ENCODE peak calls at places on chromosome 16, in seven cellular contexts. One of them, this sample, is unnamed.

GRCh38 chr16:53817117-53817516 is 113.2 kb downstream of the FTO start:
- DNase-seq in IMR-90: peak
- DNase-seq in astrocyte: peak
- DNase-seq in fibroblast of lung: peak
- DNase-seq in GM12878: no peak
- DNase-seq in endothelial cell of umbilical vein: peak
- DNase-seq in PC-3: peak
- DNase-seq in this sample: peak

GRCh38 chr16:78249056-78249455 is 149.6 kb downstream of the WWOX start:
- DNase-seq in GM12878: no peak
- DNase-seq in endothelial cell of umbilical vein: no peak
- DNase-seq in PC-3: no peak
- DNase-seq in astrocyte: no peak
- DNase-seq in IMR-90: no peak
- DNase-seq in fibroblast of lung: no peak
- DNase-seq in this sample: no peak

GRCh38 chr16:54462151-54462651 is 175.6 kb upstream of the IRX3 start:
- DNase-seq in fibroblast of lung: no peak
- DNase-seq in endothelial cell of umbilical vein: no peak
- DNase-seq in astrocyte: peak
- DNase-seq in GM12878: no peak
- DNase-seq in PC-3: no peak
- DNase-seq in IMR-90: no peak
- DNase-seq in this sample: peak

GRCh38 chr16:20799599-20799998 is 6.7 kb downstream of the ERI2 start:
- DNase-seq in IMR-90: peak
- DNase-seq in GM12878: no peak
- DNase-seq in endothelial cell of umbilical vein: peak
- DNase-seq in fibroblast of lung: peak
- DNase-seq in astrocyte: peak
- DNase-seq in PC-3: peak
- DNase-seq in this sample: no peak

GRCh38 chr16:72138064-72138572 is 33.8 kb downstream of the PMFBP1 start:
- DNase-seq in IMR-90: no peak
- DNase-seq in GM12878: no peak
- DNase-seq in fibroblast of lung: no peak
- DNase-seq in astrocyte: no peak
- DNase-seq in PC-3: no peak
- DNase-seq in endothelial cell of umbilical vein: no peak
- DNase-seq in this sample: no peak

GRCh38 chr16:69176033-69176780 is 10.8 kb upstream of the SNTB2 start:
- DNase-seq in IMR-90: peak
- DNase-seq in fibroblast of lung: peak
- DNase-seq in PC-3: no peak
- DNase-seq in astrocyte: peak
- DNase-seq in endothelial cell of umbilical vein: peak
- DNase-seq in GM12878: no peak
- DNase-seq in this sample: peak

GRCh38 chr16:9090101-9090959 is 1.1 kb upstream of the HAPSTR1 start:
- DNase-seq in GM12878: no peak
- DNase-seq in IMR-90: no peak
- DNase-seq in astrocyte: no peak
- DNase-seq in fibroblast of lung: no peak
- DNase-seq in PC-3: peak
- DNase-seq in endothelial cell of umbilical vein: peak
- DNase-seq in this sample: no peak

GRCh38 chr16:80948886-80949502 is 57.7 kb downstream of the CMC2 start:
- DNase-seq in PC-3: peak
- DNase-seq in astrocyte: no peak
- DNase-seq in IMR-90: peak
- DNase-seq in fibroblast of lung: peak
- DNase-seq in GM12878: no peak
- DNase-seq in endothelial cell of umbilical vein: peak
- DNase-seq in this sample: no peak

GRCh38 chr16:53600076-53600475 is 97.1 kb upstream of the AKTIP start:
- DNase-seq in IMR-90: peak
- DNase-seq in fibroblast of lung: no peak
- DNase-seq in endothelial cell of umbilical vein: no peak
- DNase-seq in astrocyte: no peak
- DNase-seq in PC-3: no peak
- DNase-seq in GM12878: no peak
- DNase-seq in this sample: no peak

GRCh38 chr16:30697264-30698138 is 1.5 kb upstream of the SRCAP start:
- DNase-seq in endothelial cell of umbilical vein: no peak
- DNase-seq in fibroblast of lung: no peak
- DNase-seq in astrocyte: peak
- DNase-seq in IMR-90: peak
- DNase-seq in GM12878: no peak
- DNase-seq in PC-3: peak
- DNase-seq in this sample: no peak

GRCh38 chr16:10036951-10037350 is 145.3 kb downstream of the GRIN2A start:
- DNase-seq in GM12878: no peak
- DNase-seq in astrocyte: no peak
- DNase-seq in endothelial cell of umbilical vein: no peak
- DNase-seq in PC-3: no peak
- DNase-seq in fibroblast of lung: no peak
- DNase-seq in IMR-90: no peak
- DNase-seq in this sample: no peak

GRCh38 chr16:50719401-50720337 is 22.2 kb upstream of the CYLD start:
- DNase-seq in astrocyte: no peak
- DNase-seq in IMR-90: no peak
- DNase-seq in PC-3: no peak
- DNase-seq in fibroblast of lung: no peak
- DNase-seq in GM12878: no peak
- DNase-seq in endothelial cell of umbilical vein: no peak
- DNase-seq in this sample: peak

GRCh38 chr16:52805559-52806168 is 247.0 kb downstream of the CHD9NB start:
- DNase-seq in PC-3: no peak
- DNase-seq in astrocyte: no peak
- DNase-seq in endothelial cell of umbilical vein: no peak
- DNase-seq in IMR-90: no peak
- DNase-seq in GM12878: no peak
- DNase-seq in fibroblast of lung: no peak
- DNase-seq in this sample: no peak

GRCh38 chr16:55655709-55656694 is at the start of gene SLC6A2:
- DNase-seq in PC-3: no peak
- DNase-seq in endothelial cell of umbilical vein: no peak
- DNase-seq in IMR-90: no peak
- DNase-seq in astrocyte: no peak
- DNase-seq in GM12878: no peak
- DNase-seq in fibroblast of lung: no peak
- DNase-seq in this sample: peak

GRCh38 chr16:6956511-6956910 is 376.1 kb upstream of the RBFOX1 start:
- DNase-seq in GM12878: no peak
- DNase-seq in PC-3: no peak
- DNase-seq in endothelial cell of umbilical vein: no peak
- DNase-seq in IMR-90: no peak
- DNase-seq in fibroblast of lung: no peak
- DNase-seq in astrocyte: no peak
- DNase-seq in this sample: no peak

GRCh38 chr16:54630284-54630967 is 300.2 kb upstream of the IRX5 start:
- DNase-seq in IMR-90: no peak
- DNase-seq in PC-3: no peak
- DNase-seq in astrocyte: peak
- DNase-seq in fibroblast of lung: peak
- DNase-seq in endothelial cell of umbilical vein: no peak
- DNase-seq in GM12878: no peak
- DNase-seq in this sample: peak

GRCh38 chr16:78535098-78535497 is 435.6 kb downstream of the WWOX start:
- DNase-seq in endothelial cell of umbilical vein: no peak
- DNase-seq in PC-3: no peak
- DNase-seq in astrocyte: no peak
- DNase-seq in IMR-90: no peak
- DNase-seq in fibroblast of lung: no peak
- DNase-seq in GM12878: no peak
- DNase-seq in this sample: no peak

GRCh38 chr16:58010886-58011285 is 9.7 kb downstream of the USB1 start:
- DNase-seq in GM12878: no peak
- DNase-seq in astrocyte: no peak
- DNase-seq in endothelial cell of umbilical vein: no peak
- DNase-seq in IMR-90: no peak
- DNase-seq in fibroblast of lung: no peak
- DNase-seq in PC-3: no peak
- DNase-seq in this sample: no peak

GRCh38 chr16:50188619-50189136 is 35.6 kb downstream of the TENT4B start:
- DNase-seq in GM12878: no peak
- DNase-seq in fibroblast of lung: no peak
- DNase-seq in astrocyte: no peak
- DNase-seq in PC-3: peak
- DNase-seq in endothelial cell of umbilical vein: no peak
- DNase-seq in IMR-90: no peak
- DNase-seq in this sample: no peak

GRCh38 chr16:49456763-49457162 is 83.2 kb downstream of the C16orf78 start:
- DNase-seq in astrocyte: no peak
- DNase-seq in endothelial cell of umbilical vein: no peak
- DNase-seq in IMR-90: no peak
- DNase-seq in fibroblast of lung: no peak
- DNase-seq in PC-3: no peak
- DNase-seq in GM12878: no peak
- DNase-seq in this sample: no peak

GRCh38 chr16:31354394-31355291 is at the start of gene ITGAX:
- DNase-seq in astrocyte: no peak
- DNase-seq in IMR-90: peak
- DNase-seq in PC-3: peak
- DNase-seq in fibroblast of lung: peak
- DNase-seq in GM12878: peak
- DNase-seq in endothelial cell of umbilical vein: peak
- DNase-seq in this sample: peak

GRCh38 chr16:17529982-17530760 is 59.4 kb upstream of the XYLT1 start:
- DNase-seq in PC-3: no peak
- DNase-seq in endothelial cell of umbilical vein: no peak
- DNase-seq in fibroblast of lung: no peak
- DNase-seq in IMR-90: no peak
- DNase-seq in GM12878: peak
- DNase-seq in astrocyte: no peak
- DNase-seq in this sample: no peak

GRCh38 chr16:12063004-12063395 is 86.5 kb downstream of the SNX29 start:
- DNase-seq in GM12878: no peak
- DNase-seq in fibroblast of lung: no peak
- DNase-seq in IMR-90: no peak
- DNase-seq in PC-3: no peak
- DNase-seq in astrocyte: no peak
- DNase-seq in endothelial cell of umbilical vein: no peak
- DNase-seq in this sample: no peak

GRCh38 chr16:81831722-81832126 is 52.6 kb downstream of the PLCG2 start:
- DNase-seq in IMR-90: no peak
- DNase-seq in fibroblast of lung: no peak
- DNase-seq in PC-3: no peak
- DNase-seq in endothelial cell of umbilical vein: no peak
- DNase-seq in astrocyte: peak
- DNase-seq in GM12878: peak
- DNase-seq in this sample: no peak

GRCh38 chr16:55000595-55000994 is 69.9 kb downstream of the IRX5 start:
- DNase-seq in fibroblast of lung: no peak
- DNase-seq in endothelial cell of umbilical vein: no peak
- DNase-seq in astrocyte: peak
- DNase-seq in IMR-90: no peak
- DNase-seq in PC-3: no peak
- DNase-seq in GM12878: no peak
- DNase-seq in this sample: peak

DNA sequence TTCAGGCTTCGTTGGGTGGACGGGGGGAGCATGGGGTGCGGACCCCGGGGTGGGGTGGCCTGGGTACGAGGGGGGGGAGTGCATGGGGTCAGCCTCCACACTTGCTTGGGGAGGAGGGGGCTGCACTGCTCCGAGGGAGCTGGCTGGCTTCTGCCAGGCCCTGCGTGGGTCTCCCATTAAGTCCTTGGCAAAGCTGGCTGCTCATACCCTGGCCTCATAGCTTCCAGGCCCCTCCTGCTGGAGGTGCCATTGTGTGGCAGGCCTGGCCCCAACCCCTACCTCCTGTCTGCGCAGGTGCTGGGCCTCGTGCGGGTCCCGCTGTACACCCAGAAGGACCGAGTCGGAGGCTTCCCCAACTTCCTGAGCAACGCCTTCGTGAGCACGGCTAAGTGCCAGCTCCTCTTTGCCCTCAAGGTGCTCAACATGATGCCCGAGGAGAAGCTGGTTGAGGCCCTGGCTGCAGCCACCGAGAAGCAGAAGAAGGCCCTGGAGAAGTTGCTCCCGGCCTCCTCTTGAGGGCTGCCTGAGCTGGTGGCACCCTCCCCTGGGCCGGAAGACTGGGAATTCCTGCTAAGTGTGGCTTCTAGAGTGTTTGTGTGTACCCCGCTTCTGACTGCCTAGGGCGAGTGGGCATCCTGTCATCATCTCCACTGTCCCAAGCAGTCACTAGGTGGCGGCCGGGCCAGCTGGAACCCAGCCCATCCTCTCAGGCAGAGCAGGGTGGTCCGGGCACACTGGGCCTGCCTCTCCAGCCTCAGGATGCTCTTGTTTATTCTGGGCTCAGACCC is 1.5 kb downstream of the NUDT16L1 start:
- DNase-seq in GM12878: no peak
- DNase-seq in endothelial cell of umbilical vein: no peak
- DNase-seq in PC-3: no peak
- DNase-seq in astrocyte: no peak
- DNase-seq in IMR-90: no peak
- DNase-seq in fibroblast of lung: no peak
- DNase-seq in this sample: no peak
- TF ChIP-seq CTCF in GM12878: no peak
- TF ChIP-seq CTCF in endothelial cell of umbilical vein: no peak
- TF ChIP-seq CTCF in PC-3: no peak
- TF ChIP-seq CTCF in astrocyte: no peak
- TF ChIP-seq CTCF in IMR-90: no peak
- TF ChIP-seq CTCF in fibroblast of lung: peak
- TF ChIP-seq CTCF in this sample: peak

GRCh38 chr16:22373662-22374310 is 633 bp downstream of the CDR2 start:
- DNase-seq in IMR-90: no peak
- DNase-seq in PC-3: no peak
- DNase-seq in fibroblast of lung: no peak
- DNase-seq in GM12878: no peak
- DNase-seq in astrocyte: no peak
- DNase-seq in endothelial cell of umbilical vein: peak
- DNase-seq in this sample: no peak
- H2AFZ ChIP-seq in IMR-90: peak
- H2AFZ ChIP-seq in PC-3: peak
- H2AFZ ChIP-seq in fibroblast of lung: no peak
- H2AFZ ChIP-seq in GM12878: peak
- H2AFZ ChIP-seq in astrocyte: peak
- H2AFZ ChIP-seq in endothelial cell of umbilical vein: peak
- H2AFZ ChIP-seq in this sample: peak

GRCh38 chr16:76535-77272 is 1.3 kb upstream of the MPG start:
- DNase-seq in GM12878: no peak
- DNase-seq in PC-3: peak
- DNase-seq in astrocyte: peak
- DNase-seq in fibroblast of lung: peak
- DNase-seq in endothelial cell of umbilical vein: peak
- DNase-seq in IMR-90: peak
- DNase-seq in this sample: peak
- H3K9ac ChIP-seq in GM12878: peak
- H3K9ac ChIP-seq in PC-3: peak
- H3K9ac ChIP-seq in astrocyte: peak
- H3K9ac ChIP-seq in fibroblast of lung: peak
- H3K9ac ChIP-seq in endothelial cell of umbilical vein: peak
- H3K9ac ChIP-seq in IMR-90: peak
- H3K9ac ChIP-seq in this sample: no peak

DNA sequence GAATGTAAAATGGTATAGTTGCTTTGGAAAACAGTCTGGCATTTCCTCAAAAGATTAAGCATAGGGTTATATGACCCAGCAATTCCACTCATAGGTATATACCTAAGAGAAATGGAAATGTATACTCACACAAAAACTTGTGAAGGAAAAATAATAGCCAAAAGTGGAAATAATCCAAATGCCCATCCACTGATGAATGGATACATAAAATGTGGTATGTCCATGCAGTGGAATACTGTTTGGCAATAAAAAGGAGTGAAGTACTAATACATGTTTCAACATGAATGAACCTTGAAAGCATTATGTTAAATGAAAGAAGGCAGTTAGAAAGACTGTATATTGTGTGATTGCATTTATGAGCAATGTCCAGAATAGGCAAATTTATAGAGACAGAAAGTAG is 25.1 kb downstream of the NUP93 start:
- DNase-seq in fibroblast of lung: no peak
- DNase-seq in GM12878: no peak
- DNase-seq in PC-3: no peak
- DNase-seq in astrocyte: no peak
- DNase-seq in IMR-90: no peak
- DNase-seq in endothelial cell of umbilical vein: no peak
- DNase-seq in this sample: no peak
- TF ChIP-seq CTCF in fibroblast of lung: no peak
- TF ChIP-seq CTCF in GM12878: no peak
- TF ChIP-seq CTCF in PC-3: no peak
- TF ChIP-seq CTCF in astrocyte: no peak
- TF ChIP-seq CTCF in IMR-90: no peak
- TF ChIP-seq CTCF in endothelial cell of umbilical vein: no peak
- TF ChIP-seq CTCF in this sample: no peak